ENCODE peak calls at places on chromosome 19, in five cellular contexts. C is Caco-2, W is AG04450, X is PC-9, S is IMR-90. M is an unnamed sample.

GRCh38 chr19:18401580-18402112 is 4.2 kb upstream of the LRRC25 start:
- DNase-seq in W (no peak), X (peak), S (peak), C (peak), M (peak)

GRCh38 chr19:48344892-48345291 is 18.8 kb downstream of the TMEM143 start:
- DNase-seq in S (no peak), W (no peak), C (peak), X (no peak), M (no peak)

GRCh38 chr19:7676854-7677253 is at the start of gene MCEMP1:
- DNase-seq in X (no peak), C (no peak), W (no peak), S (no peak), M (no peak)

GRCh38 chr19:56671613-56671994 is at the start of gene ZNF835:
- DNase-seq in S (no peak), C (no peak), W (no peak), X (no peak), M (peak)

GRCh38 chr19:57249329-57249728 is 8.9 kb downstream of the ZNF805 start:
- DNase-seq in W (no peak), X (no peak), S (peak), C (no peak), M (no peak)

GRCh38 chr19:33232656-33233055 is 7.0 kb upstream of the SLC7A10 start:
- DNase-seq in C (no peak), X (no peak), W (no peak), S (no peak), M (no peak)

GRCh38 chr19:50861025-50861424 is 6.3 kb downstream of the KLK3 start:
- DNase-seq in S (no peak), W (no peak), X (no peak), C (peak), M (peak)

GRCh38 chr19:49807174-49807830 is 5.8 kb downstream of the FUZ start:
- DNase-seq in C (no peak), W (no peak), X (no peak), S (no peak), M (no peak)

GRCh38 chr19:41434450-41434849 is 5.3 kb downstream of the DMAC2 start:
- DNase-seq in S (no peak), C (no peak), W (no peak), X (no peak), M (no peak)

GRCh38 chr19:36152061-36152885 is at the start of gene COX7A1:
- DNase-seq in X (no peak), W (no peak), C (no peak), S (no peak), M (no peak)

GRCh38 chr19:21462540-21462939 is 42.9 kb upstream of the ZNF429 start:
- DNase-seq in X (no peak), C (no peak), W (no peak), S (no peak), M (no peak)

GRCh38 chr19:34712606-34713261 is 21.3 kb upstream of the ZNF181 start:
- DNase-seq in W (peak), C (peak), X (peak), S (peak), M (peak)

GRCh38 chr19:2084993-2085720 is 11.0 kb downstream of the MOB3A start:
- DNase-seq in W (no peak), C (no peak), S (no peak), X (no peak), M (peak)

GRCh38 chr19:40266111-40266510 is 19.0 kb downstream of the AKT2 start:
- DNase-seq in W (no peak), S (no peak), C (no peak), X (no peak), M (no peak)

GRCh38 chr19:34332027-34332786 is 32.8 kb upstream of the GPI start:
- DNase-seq in W (no peak), X (no peak), S (peak), C (no peak), M (no peak)

GRCh38 chr19:40780582-40780981 is 2.5 kb downstream of the RAB4B start:
- DNase-seq in W (no peak), S (no peak), X (no peak), C (no peak), M (no peak)

GRCh38 chr19:29549105-29550070 is 23.6 kb downstream of the VSTM2B start:
- DNase-seq in S (no peak), C (no peak), X (no peak), W (no peak), M (no peak)

GRCh38 chr19:12872941-12873890 is 8.0 kb downstream of the DNASE2 start:
- DNase-seq in S (peak), X (peak), C (peak), W (no peak), M (peak)

GRCh38 chr19:51480590-51480989 is 2.3 kb downstream of the CEACAM18 start:
- DNase-seq in X (no peak), C (peak), W (no peak), S (no peak), M (no peak)

GRCh38 chr19:41218615-41219507 is at the start of gene AXL:
- DNase-seq in C (peak), X (peak), W (no peak), S (peak), M (peak)

GRCh38 chr19:1608414-1609391 is 3.4 kb upstream of the UQCR11 start:
- DNase-seq in S (no peak), X (peak), C (no peak), W (no peak), M (no peak)

GRCh38 chr19:17703823-17704463 is 15.3 kb upstream of the MAP1S start:
- DNase-seq in S (peak), C (no peak), W (no peak), X (no peak), M (peak)

GRCh38 chr19:39432677-39433025 is 3.1 kb downstream of the RPS16 start:
- DNase-seq in S (no peak), C (no peak), W (no peak), X (no peak), M (no peak)

GRCh38 chr19:18425515-18426415 is 6.6 kb downstream of the SSBP4 start:
- DNase-seq in W (no peak), S (peak), X (no peak), C (no peak), M (no peak)

GRCh38 chr19:35733180-35734125 is 8.8 kb downstream of the IGFLR1 start:
- DNase-seq in S (no peak), X (no peak), W (no peak), C (no peak), M (no peak)

GRCh38 chr19:49149652-49150105 is 5.5 kb downstream of the HRC start:
- DNase-seq in X (peak), W (peak), C (peak), S (peak), M (peak)

GRCh38 chr19:17616961-17617806 is 61.7 kb downstream of the COLGALT1 start:
- DNase-seq in C (peak), X (no peak), S (peak), W (no peak), M (peak)

GRCh38 chr19:5829567-5830315 is 9.8 kb downstream of the FUT6 start:
- DNase-seq in W (no peak), S (no peak), C (no peak), X (no peak), M (no peak)

GRCh38 chr19:5826531-5827341 is 12.8 kb downstream of the FUT6 start:
- DNase-seq in W (no peak), X (peak), C (peak), S (no peak), M (peak)

GRCh38 chr19:5827891-5828660 is 11.4 kb downstream of the FUT6 start:
- DNase-seq in W (peak), X (peak), S (peak), C (peak), M (peak)

GRCh38 chr19:5828661-5829566 is 10.6 kb downstream of the FUT6 start:
- DNase-seq in W (no peak), C (no peak), S (no peak), X (no peak), M (no peak)

DNA sequence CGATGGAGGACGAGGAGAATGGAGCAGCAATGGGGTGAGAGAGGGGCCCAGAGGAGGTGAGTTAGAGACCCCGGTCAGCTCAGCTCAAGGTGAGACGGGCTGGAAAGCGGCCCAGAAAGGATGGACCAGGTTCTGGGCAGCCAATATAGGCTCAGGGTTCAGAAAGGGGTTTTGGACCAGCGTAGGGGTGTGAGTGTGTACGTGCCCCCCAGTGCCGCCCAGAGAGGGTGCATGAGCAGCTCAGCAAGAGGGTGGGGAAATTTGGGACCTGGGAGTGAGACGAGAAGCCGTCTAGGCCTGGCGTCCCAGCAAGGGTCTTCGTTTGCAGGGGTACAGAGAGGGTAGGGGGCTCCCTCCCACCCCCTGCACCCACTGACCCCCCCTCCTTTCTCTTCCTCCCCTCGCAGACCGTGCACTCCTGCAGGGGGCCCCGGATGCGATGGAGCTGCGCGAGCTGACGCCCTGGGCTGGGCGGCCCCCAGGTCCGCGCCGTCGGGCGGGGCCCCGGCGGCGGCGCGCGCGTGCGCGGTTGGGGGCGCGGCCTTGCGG is 12.1 kb downstream of the FUT6 start:
- DNase-seq in C (no peak), X (no peak), W (no peak), S (no peak), M (no peak)
- H3K4me3 ChIP-seq in C (peak), X (peak), W (peak), S (peak), M (peak)

GRCh38 chr19:54391589-54392061 is 23.6 kb upstream of the TTYH1 start:
- DNase-seq in W (no peak), C (peak), X (no peak), S (no peak), M (no peak)
- TF ChIP-seq CTCF in W (peak), C (no peak), X (no peak), S (no peak), M (peak)

DNA sequence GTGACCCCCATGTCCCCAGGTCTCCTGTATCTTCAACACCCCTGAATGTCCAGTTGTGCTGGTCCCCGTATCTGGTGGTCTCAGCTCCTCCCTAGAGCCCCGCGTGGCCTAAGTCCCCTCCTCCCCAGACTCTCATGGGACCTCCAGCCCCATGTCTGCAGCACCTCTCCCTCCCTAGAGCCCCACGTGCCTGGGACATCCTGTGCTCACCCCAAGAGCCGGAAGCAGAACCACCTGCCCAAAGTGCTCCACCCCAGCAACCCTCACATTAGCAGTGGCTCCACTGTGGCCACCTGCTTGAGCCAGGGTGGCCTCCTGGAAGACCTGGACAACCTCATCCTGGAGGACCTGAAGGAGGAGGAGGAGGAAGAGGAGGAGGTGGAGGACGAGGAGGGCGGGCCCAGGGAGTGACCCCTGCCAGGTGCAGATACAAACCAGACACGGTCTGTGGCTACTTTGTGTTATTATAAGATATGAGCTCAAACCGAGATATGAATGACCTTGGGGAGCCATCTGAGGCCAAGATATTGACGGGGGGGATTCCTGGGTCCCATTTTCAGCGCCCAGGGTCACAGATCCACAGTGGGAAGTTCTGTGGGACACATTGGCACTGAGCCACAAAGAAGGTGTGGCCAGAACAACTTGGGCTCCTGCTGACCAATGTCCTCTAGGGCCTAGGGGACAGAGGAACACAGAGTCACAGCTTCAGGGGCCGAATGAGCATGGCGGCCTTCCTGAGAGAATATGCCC is 6.0 kb downstream of the SHFL start:
- DNase-seq in X (no peak), S (no peak), W (no peak), C (no peak), M (no peak)
- H3K4me3 ChIP-seq in X (no peak), S (no peak), W (no peak), C (no peak), M (no peak)

GRCh38 chr19:55400281-55401087 is 7.1 kb downstream of the UBE2S start:
- DNase-seq in W (no peak), S (no peak), C (no peak), X (no peak), M (peak)
- TF ChIP-seq CTCF in W (no peak), S (no peak), C (no peak), X (no peak), M (no peak)

GRCh38 chr19:42528354-42529247 is at the start of gene CEACAM1:
- DNase-seq in X (peak), W (no peak), C (peak), S (no peak), M (peak)
- H3K4me3 ChIP-seq in X (no peak), W (no peak), C (peak), S (no peak), M (peak)

GRCh38 chr19:47271949-47272348 is 2.7 kb upstream of the INAFM1 start:
- DNase-seq in W (no peak), S (no peak), X (no peak), C (no peak), M (no peak)

GRCh38 chr19:47273313-47274070 is 1.2 kb upstream of the INAFM1 start:
- DNase-seq in C (peak), S (peak), W (peak), X (peak), M (peak)

GRCh38 chr19:47270408-47270807 is 4.3 kb upstream of the INAFM1 start:
- DNase-seq in X (no peak), W (no peak), C (no peak), S (no peak), M (no peak)

GRCh38 chr19:47274071-47274890 is at the start of gene INAFM1:
- DNase-seq in W (peak), S (peak), C (peak), X (peak), M (peak)

DNA sequence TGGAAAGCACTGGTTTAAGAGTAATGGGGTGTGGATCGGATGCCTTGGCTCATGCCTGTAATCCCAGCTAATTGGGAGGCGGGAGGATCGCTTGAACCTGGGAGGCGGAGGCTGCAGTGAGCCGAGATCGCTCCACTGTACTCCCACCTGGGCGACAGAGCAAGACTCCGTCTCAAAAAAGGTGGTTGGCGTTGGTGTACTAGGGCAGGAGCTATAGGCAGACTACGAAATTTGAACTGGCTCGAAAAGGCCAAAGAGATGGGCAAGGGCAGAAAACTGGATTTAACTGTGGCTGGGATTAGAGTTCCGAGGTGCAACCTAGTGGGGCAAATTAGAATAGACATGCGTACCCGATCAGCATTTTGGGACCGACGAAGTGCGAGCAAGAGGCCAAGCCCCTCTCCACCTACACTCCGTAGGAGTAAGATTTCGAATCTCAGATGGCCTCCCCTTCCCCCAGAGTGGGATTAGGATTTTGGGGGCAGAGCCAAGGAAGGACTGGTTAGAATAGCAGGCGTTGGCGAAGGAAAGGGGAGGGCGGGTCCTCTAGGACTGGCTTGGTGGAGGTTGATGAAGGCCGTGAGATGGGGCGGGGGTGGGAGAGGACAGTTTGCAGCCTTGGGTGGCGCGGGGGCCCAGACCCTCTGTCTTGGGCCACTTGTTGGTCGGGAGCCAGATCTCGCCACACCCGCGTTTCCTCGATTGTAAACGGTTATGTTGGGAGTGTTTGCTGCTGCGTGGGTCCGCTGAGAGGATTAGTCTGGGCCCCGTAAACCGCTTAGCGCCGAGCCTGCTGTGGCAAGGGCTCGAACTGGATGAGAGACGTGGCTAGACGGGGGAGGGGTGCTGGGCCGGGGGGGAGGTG is 2.0 kb upstream of the INAFM1 start:
- DNase-seq in C (peak), S (no peak), W (no peak), X (no peak), M (no peak)
- TF ChIP-seq CTCF in C (no peak), S (no peak), W (no peak), X (no peak), M (no peak)

M was measured in epithelial cell of esophagus.